ENCODE peak calls at places on chromosomes 3 and 15, in ten cellular contexts. J is cardiac muscle cell; R is body of pancreas; V is kidney; L is thoracic aorta; G is effector memory CD4-positive, alpha-beta T cell; O is fibroblast of pulmonary artery; S is HCT116; A is psoas muscle; X is colonic mucosa. P is an unnamed sample.
A peak's percentile ranks its signal among the peaks of the same experiment; 100 is the strongest.

GRCh38 chr15:98085003-98085639 is 124.6 kb downstream of the ARRDC4 start:
- DNase-seq in X (peak; percentile 63), S (peak; percentile 56), R (peak; percentile 66), G (no peak), J (peak; percentile 67), L (no peak), O (peak; percentile 80), A (no peak), V (no peak), P (peak; percentile 76)

GRCh38 chr3:38497026-38497425 is 886 bp downstream of the EXOG start:
- DNase-seq in L (no peak), V (no peak), A (no peak), S (no peak), O (peak; percentile 23), R (no peak), X (no peak), G (no peak), J (no peak), P (peak; percentile 43)

GRCh38 chr15:74191798-74192197 is 10.8 kb downstream of the STRA6 start:
- DNase-seq in O (no peak), R (no peak), G (no peak), A (no peak), L (no peak), V (no peak), J (no peak), X (no peak), S (no peak), P (no peak)

GRCh38 chr3:23474580-23475357 is 271.6 kb downstream of the UBE2E2 start:
- DNase-seq in S (no peak), L (no peak), O (no peak), V (no peak), G (no peak), J (no peak), X (no peak), A (no peak), R (no peak), P (no peak)

GRCh38 chr3:107221856-107222255 is 155.4 kb upstream of the CCDC54 start:
- DNase-seq in X (no peak), R (no peak), G (no peak), L (no peak), S (no peak), O (peak; percentile 79), V (no peak), J (no peak), A (no peak), P (no peak)

GRCh38 chr3:23546186-23546585 is 259.6 kb upstream of the UBE2E1 start:
- DNase-seq in L (no peak), S (no peak), O (peak; percentile 37), J (no peak), X (no peak), G (no peak), V (no peak), A (no peak), R (no peak), P (no peak)

GRCh38 chr15:65275104-65275727 is 11.5 kb downstream of the PARP16 start:
- DNase-seq in S (no peak), R (no peak), V (no peak), X (no peak), J (no peak), O (no peak), L (no peak), G (no peak), A (no peak), P (no peak)

GRCh38 chr15:85555875-85556617 is 175.6 kb downstream of the AKAP13 start:
- DNase-seq in L (no peak), V (no peak), G (no peak), A (no peak), O (no peak), S (no peak), J (no peak), X (no peak), R (no peak), P (no peak)

GRCh38 chr15:40454904-40455391 is 14.2 kb downstream of the BAHD1 start:
- DNase-seq in J (no peak), A (peak; percentile 42), X (no peak), L (no peak), V (no peak), S (no peak), R (no peak), O (peak; percentile 42), G (no peak), P (no peak)

GRCh38 chr3:120506828-120507774 is 56.3 kb upstream of the FSTL1 start:
- DNase-seq in O (peak; percentile 66), A (no peak), V (no peak), X (peak; percentile 64), S (peak; percentile 13), R (peak; percentile 54), G (no peak), L (no peak), J (peak; percentile 53), P (peak; percentile 20)

GRCh38 chr3:179071161-179071568 is 444 bp downstream of the ZMAT3 start:
- DNase-seq in V (no peak), R (no peak), S (no peak), A (no peak), L (no peak), G (peak; percentile 47), J (peak; percentile 58), O (peak; percentile 43), X (peak; percentile 37), P (peak; percentile 35)

GRCh38 chr3:184748219-184749135 is 36.6 kb upstream of the MAGEF1 start:
- DNase-seq in S (peak; percentile 48), R (peak; percentile 59), O (peak; percentile 23), L (no peak), V (peak; percentile 25), A (no peak), J (peak; percentile 57), X (no peak), G (no peak), P (peak; percentile 30)

GRCh38 chr3:4582634-4583033 is 89.5 kb downstream of the ITPR1 start:
- DNase-seq in X (no peak), V (no peak), G (no peak), S (no peak), R (no peak), J (peak; percentile 28), O (peak; percentile 67), L (no peak), A (no peak), P (peak; percentile 6)

GRCh38 chr15:67092726-67093125 is 27.3 kb downstream of the SMAD3 start:
- DNase-seq in X (no peak), O (no peak), R (no peak), L (no peak), J (no peak), V (no peak), G (no peak), S (no peak), A (no peak), P (no peak)

GRCh38 chr15:67090297-67091072 is 25.1 kb downstream of the SMAD3 start:
- DNase-seq in O (no peak), L (no peak), R (peak; percentile 8), X (no peak), V (no peak), S (no peak), J (no peak), A (no peak), G (no peak), P (peak; percentile 67)

GRCh38 chr15:67093146-67093874 is 27.9 kb downstream of the SMAD3 start:
- DNase-seq in O (no peak), G (no peak), L (no peak), R (no peak), X (no peak), S (no peak), J (no peak), A (no peak), V (no peak), P (no peak)

GRCh38 chr15:67091073-67091965 is 25.9 kb downstream of the SMAD3 start:
- DNase-seq in O (peak; percentile 91), R (peak; percentile 72), A (peak; percentile 93), S (peak; percentile 90), V (peak; percentile 83), L (no peak), X (peak; percentile 57), J (peak; percentile 79), G (peak; percentile 75), P (peak; percentile 91)

GRCh38 chr15:67091966-67092677 is 26.7 kb downstream of the SMAD3 start:
- DNase-seq in A (no peak), L (no peak), G (no peak), V (no peak), O (no peak), X (no peak), R (no peak), S (no peak), J (no peak), P (peak; percentile 82)
- H3K4me3 ChIP-seq in A (no peak overlapping the region), L (no peak overlapping the region), G (no peak overlapping the region), V (no peak overlapping the region), O (no peak overlapping the region), X (no peak overlapping the region), R (no peak overlapping the region), S (no peak overlapping the region), J (no peak overlapping the region), P (no peak overlapping the region)

DNA sequence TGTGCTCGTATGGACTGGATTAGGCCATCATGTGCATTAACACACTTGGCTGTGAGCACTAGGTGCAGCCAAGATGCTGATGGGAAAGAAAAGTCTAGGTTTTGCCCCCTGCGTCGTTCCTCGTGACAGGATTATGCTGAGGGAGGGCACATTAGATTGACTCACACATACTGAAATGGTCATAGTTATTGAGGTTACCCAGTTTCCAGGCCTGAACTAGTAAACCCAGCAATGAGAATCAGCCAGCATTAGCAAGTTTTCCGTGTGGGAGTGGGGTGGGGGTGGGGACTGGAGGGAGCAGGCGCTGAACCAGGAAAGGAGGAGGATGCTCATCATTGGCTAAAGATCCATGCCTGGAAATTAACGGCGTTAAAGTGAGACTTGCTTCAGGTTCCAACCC is 224.9 kb upstream of the TPRG1 start:
- DNase-seq in J (no peak), S (no peak), L (no peak), R (no peak), A (peak; percentile 53), G (no peak), O (no peak), X (no peak), V (no peak), P (no peak)
- H3K4me3 ChIP-seq in J (no peak overlapping the region), S (peak overlapping the region; percentile 44), L (peak overlapping the region; percentile 73), R (no peak overlapping the region), A (peak overlapping the region; percentile 53), G (no peak overlapping the region), O (peak overlapping the region; percentile 43), X (peak overlapping the region; percentile 28), V (peak overlapping the region; percentile 82), P (no peak overlapping the region)

GRCh38 chr3:46093327-46093932 is 66.1 kb upstream of the XCR1 start:
- DNase-seq in O (no peak), G (no peak), J (no peak), S (no peak), L (no peak), V (no peak), X (no peak), R (no peak), A (no peak), P (no peak)
- H3K4me3 ChIP-seq in O (no peak overlapping the region), G (no peak overlapping the region), J (no peak overlapping the region), S (no peak overlapping the region), L (no peak overlapping the region), V (no peak overlapping the region), X (no peak overlapping the region), R (no peak overlapping the region), A (no peak overlapping the region), P (no peak overlapping the region)

DNA sequence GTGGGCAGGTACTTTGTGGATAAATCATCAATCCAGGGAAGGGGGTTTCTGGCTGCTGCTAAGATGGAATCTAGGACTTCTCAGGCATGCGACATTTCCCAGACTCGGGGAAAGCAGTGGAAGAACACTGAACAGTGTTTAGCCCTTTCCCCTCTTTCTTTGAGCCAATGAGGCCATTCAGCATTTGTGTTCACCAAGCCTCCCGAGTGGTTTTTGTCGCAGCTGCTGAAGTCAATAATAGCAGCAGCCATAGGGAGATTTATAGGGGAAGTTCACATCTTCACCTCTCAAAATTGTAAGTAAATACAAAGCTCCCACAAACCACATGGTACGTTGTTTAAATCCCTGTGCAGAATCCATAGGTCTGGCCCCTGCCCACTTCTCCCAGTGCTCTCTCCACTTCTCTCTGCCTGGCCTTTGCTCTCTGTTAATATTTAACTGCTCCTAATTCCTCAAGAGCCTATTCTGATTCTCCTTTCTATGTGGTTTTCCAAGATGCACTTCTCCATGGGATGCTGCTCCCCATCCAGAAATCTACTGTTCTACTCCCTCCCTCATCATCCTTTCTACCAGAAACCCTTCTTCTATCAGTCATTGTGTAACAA is 230.7 kb downstream of the SHQ1 start:
- DNase-seq in J (no peak), X (no peak), S (no peak), V (no peak), L (no peak), A (no peak), O (no peak), R (no peak), G (no peak), P (peak; percentile 88)
- H3K4me3 ChIP-seq in J (no peak overlapping the region), X (no peak overlapping the region), S (no peak overlapping the region), V (no peak overlapping the region), L (no peak overlapping the region), A (no peak overlapping the region), O (no peak overlapping the region), R (no peak overlapping the region), G (no peak overlapping the region), P (no peak overlapping the region)

P was measured in SJCRH30.